ENCODE peak calls at places on chromosomes 16 and 17, in eight cellular contexts. N is stomach, A is suprapubic skin, I is esophagus muscularis mucosa, K is endothelial cell of umbilical vein, O is breast epithelium, H is HCT116, F is prostate gland. C is an unnamed sample.

GRCh38 chr17:67245073-67245693 is at the start of gene HELZ:
- DNase-seq in F (peak; percentile 77), A (peak; percentile 85), O (peak; percentile 41), I (peak; percentile 92), N (peak; percentile 77), K (peak; percentile 85), H (peak; percentile 76), C (no peak)

GRCh38 chr17:64418506-64419339 is 28.1 kb upstream of the PECAM1 start:
- DNase-seq in K (peak; percentile 80), A (no peak), N (no peak), O (no peak), H (peak; percentile 71), F (no peak), I (no peak), C (no peak)

GRCh38 chr17:58764373-58764772 is 8.7 kb downstream of the PPM1E start:
- DNase-seq in O (no peak), K (no peak), N (no peak), I (no peak), F (no peak), A (no peak), H (no peak), C (no peak)

GRCh38 chr17:4968916-4969550 is 1.4 kb upstream of the SPAG7 start:
- DNase-seq in O (no peak), H (no peak), A (no peak), I (no peak), N (no peak), K (peak; percentile 38), F (no peak), C (no peak)

GRCh38 chr17:13544292-13544691 is 57.4 kb downstream of the HS3ST3A1 start:
- DNase-seq in I (peak; percentile 94), K (no peak), O (peak; percentile 38), H (no peak), A (no peak), N (no peak), F (peak; percentile 25), C (no peak)

GRCh38 chr17:42456223-42457106 is 2.2 kb upstream of the ATP6V0A1 start:
- DNase-seq in A (no peak), I (no peak), N (no peak), F (no peak), K (peak; percentile 88), O (no peak), H (no peak), C (peak; percentile 95)

GRCh38 chr17:36017799-36018198 is at the start of gene CCL23:
- DNase-seq in N (no peak), H (no peak), I (no peak), F (no peak), K (peak; percentile 36), O (no peak), A (no peak), C (no peak)

GRCh38 chr17:19409509-19409908 is 1.5 kb upstream of the RNF112 start:
- DNase-seq in K (no peak), O (no peak), F (no peak), A (no peak), I (no peak), N (no peak), H (peak; percentile 64), C (no peak)

GRCh38 chr16:81403601-81404391 is 40.8 kb upstream of the CMIP start:
- DNase-seq in A (peak; percentile 94), H (peak; percentile 85), K (peak; percentile 80), N (peak; percentile 93), I (peak; percentile 96), O (peak; percentile 72), F (peak; percentile 82), C (no peak)

GRCh38 chr16:81399909-81400308 is 44.7 kb upstream of the CMIP start:
- DNase-seq in I (no peak), H (no peak), N (no peak), K (no peak), F (no peak), A (peak; percentile 44), O (no peak), C (no peak)

GRCh38 chr16:81397879-81398516 is 46.6 kb upstream of the CMIP start:
- DNase-seq in N (no peak), I (no peak), K (no peak), A (peak; percentile 69), H (no peak), F (no peak), O (no peak), C (no peak)

GRCh38 chr16:81403208-81403600 is 41.4 kb upstream of the CMIP start:
- DNase-seq in K (no peak), A (no peak), H (no peak), F (no peak), I (no peak), N (no peak), O (no peak), C (no peak)

DNA sequence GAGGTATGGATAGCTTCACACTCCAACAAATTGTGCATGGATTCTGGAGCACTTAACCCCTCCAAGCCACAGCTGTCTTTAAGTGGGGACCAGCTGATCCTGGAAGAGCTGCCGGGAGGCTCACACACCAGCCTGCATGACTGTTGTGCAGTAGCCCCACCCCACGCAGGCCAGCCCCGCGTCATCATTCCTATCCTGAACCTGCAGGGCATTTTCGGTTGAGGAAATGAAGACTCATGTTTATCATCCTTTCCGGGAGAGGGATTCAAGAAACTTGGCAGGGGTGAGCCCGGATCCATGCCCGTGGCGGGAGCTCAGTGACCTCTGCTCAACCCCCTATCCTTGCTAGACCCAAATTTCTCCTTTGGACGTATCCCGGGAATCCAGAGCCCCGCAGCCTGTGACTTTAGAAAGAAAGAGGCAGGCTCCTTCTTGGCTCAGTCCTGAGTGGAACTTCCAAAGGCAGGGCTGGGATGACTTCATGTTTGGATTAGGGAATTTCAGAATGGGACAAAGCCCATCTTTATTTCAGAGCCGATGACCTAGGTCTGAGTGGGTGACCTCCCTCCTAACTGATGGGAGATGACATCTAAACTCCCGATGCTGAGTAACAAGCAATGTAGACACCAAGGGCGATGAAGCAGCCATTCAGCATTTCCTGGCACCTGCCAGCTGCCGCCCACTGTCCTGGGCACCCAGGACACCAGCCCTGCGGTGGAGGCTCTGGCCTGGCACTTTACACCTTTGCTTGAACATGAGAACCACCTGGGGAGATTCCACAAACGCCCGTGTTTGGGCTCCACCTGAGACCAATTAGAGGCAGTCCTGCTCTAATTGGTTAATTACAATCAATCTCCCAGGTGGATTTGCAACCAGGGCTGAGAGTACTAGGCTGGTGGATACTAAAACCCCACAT is 43.3 kb upstream of the CMIP start:
- DNase-seq in O (peak; percentile 90), F (peak; percentile 13), H (peak; percentile 66), K (peak; percentile 64), N (no peak), A (peak; percentile 79), I (no peak), C (no peak)
- TF ChIP-seq POLR2AphosphoS5 in O (peak; percentile 27), F (peak; percentile 7), H (peak; percentile 70), K (no peak), N (no peak), A (no peak), I (peak; percentile 37), C (no peak)

GRCh38 chr16:79772028-79772427 is 171.5 kb upstream of the MAF start:
- DNase-seq in H (no peak), F (no peak), A (no peak), I (no peak), K (no peak), N (no peak), O (no peak), C (no peak)

GRCh38 chr16:79770244-79771064 is 169.9 kb upstream of the MAF start:
- DNase-seq in I (peak; percentile 96), F (peak; percentile 92), N (peak; percentile 92), O (peak; percentile 88), K (peak; percentile 29), H (no peak), A (peak; percentile 94), C (no peak)

GRCh38 chr16:79767597-79768280 is 167.2 kb upstream of the MAF start:
- DNase-seq in N (peak; percentile 40), I (no peak), A (no peak), F (peak; percentile 47), K (no peak), H (no peak), O (no peak), C (no peak)

GRCh38 chr16:79769320-79770243 is 169.0 kb upstream of the MAF start:
- DNase-seq in I (no peak), N (no peak), H (no peak), O (no peak), K (no peak), F (no peak), A (no peak), C (no peak)

DNA sequence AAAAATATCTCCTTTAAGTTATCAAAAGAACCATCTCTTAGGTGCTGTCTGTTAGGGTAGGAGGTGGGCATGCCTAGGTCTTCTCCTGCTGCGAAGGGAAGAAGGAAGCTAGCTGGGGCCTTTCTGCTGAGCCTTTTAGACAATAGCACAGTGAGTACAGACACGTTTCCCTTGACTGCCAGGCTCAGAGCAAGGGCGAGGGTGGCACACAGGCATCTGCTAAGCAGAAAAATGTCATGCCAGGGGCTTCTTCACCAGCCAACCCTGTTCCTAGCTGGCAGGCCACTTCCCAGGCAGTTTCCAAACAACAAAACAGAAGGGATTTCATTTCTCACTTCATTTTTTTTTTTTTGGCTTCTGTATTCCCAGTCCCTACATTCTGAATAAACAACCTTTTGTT is 168.1 kb upstream of the MAF start:
- DNase-seq in A (no peak), K (no peak), F (no peak), N (no peak), I (no peak), O (no peak), H (no peak), C (no peak)
- H3K27ac ChIP-seq in A (peak overlapping the region; percentile 88), K (no peak overlapping the region), F (peak overlapping the region; percentile 89), N (peak overlapping the region; percentile 86), I (peak overlapping the region; percentile 71), O (peak overlapping the region; percentile 88), H (no peak overlapping the region), C (no peak overlapping the region)

GRCh38 chr16:86618431-86619262 is 40.3 kb downstream of the FOXL1 start:
- DNase-seq in A (peak; percentile 49), K (peak; percentile 30), H (no peak), N (no peak), I (no peak), F (no peak), O (no peak), C (no peak)

GRCh38 chr16:86614699-86615098 is 36.4 kb downstream of the FOXL1 start:
- DNase-seq in I (no peak), O (no peak), F (no peak), H (no peak), K (no peak), A (no peak), N (no peak), C (no peak)

GRCh38 chr16:86620184-86620583 is 41.8 kb downstream of the FOXL1 start:
- DNase-seq in O (no peak), F (no peak), I (no peak), N (no peak), K (no peak), H (no peak), A (no peak), C (no peak)

GRCh38 chr16:86619263-86619935 is 41.0 kb downstream of the FOXL1 start:
- DNase-seq in K (no peak), F (no peak), N (no peak), O (no peak), I (no peak), H (no peak), A (peak; percentile 55), C (no peak)

DNA sequence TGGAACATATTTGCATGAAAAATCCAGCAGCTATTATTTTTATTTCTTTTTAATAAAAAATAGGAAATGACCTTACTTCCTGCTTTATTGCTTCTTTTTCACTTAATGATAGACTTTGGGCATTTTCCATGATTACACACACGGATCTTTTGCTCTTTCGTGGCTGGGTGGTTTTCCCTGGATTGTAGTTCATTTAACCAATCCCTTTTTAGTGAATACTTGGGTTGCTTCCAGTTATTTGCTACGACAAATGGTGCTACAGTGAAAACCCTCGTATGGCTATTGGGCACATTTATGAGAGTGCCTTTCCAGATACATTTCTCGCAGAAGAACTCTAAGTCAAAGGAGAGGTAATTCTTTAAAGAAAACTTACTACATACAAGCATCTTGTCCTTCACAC is 38.6 kb downstream of the FOXL1 start:
- DNase-seq in O (no peak), I (no peak), N (no peak), A (no peak), H (no peak), K (peak; percentile 69), F (no peak), C (no peak)
- TF ChIP-seq POLR2AphosphoS5 in O (no peak), I (no peak), N (no peak), A (no peak), H (no peak), K (no peak), F (no peak), C (no peak)

GRCh38 chr16:2720719-2721633 is 952 bp upstream of the PRSS27 start:
- DNase-seq in H (peak; percentile 62), K (peak; percentile 64), I (peak; percentile 95), O (peak; percentile 64), F (peak; percentile 55), N (peak; percentile 84), A (peak; percentile 90), C (no peak)

GRCh38 chr16:2724816-2725348 is 4.9 kb upstream of the PRSS27 start:
- DNase-seq in K (no peak), O (no peak), F (no peak), A (no peak), N (no peak), H (no peak), I (no peak), C (no peak)

GRCh38 chr16:2728034-2728433 is 8.0 kb upstream of the PRSS27 start:
- DNase-seq in O (no peak), H (no peak), K (no peak), A (no peak), N (no peak), F (no peak), I (no peak), C (no peak)

GRCh38 chr16:2724088-2724676 is 4.2 kb upstream of the PRSS27 start:
- DNase-seq in H (no peak), O (no peak), K (no peak), F (no peak), A (no peak), N (no peak), I (no peak), C (no peak)

DNA sequence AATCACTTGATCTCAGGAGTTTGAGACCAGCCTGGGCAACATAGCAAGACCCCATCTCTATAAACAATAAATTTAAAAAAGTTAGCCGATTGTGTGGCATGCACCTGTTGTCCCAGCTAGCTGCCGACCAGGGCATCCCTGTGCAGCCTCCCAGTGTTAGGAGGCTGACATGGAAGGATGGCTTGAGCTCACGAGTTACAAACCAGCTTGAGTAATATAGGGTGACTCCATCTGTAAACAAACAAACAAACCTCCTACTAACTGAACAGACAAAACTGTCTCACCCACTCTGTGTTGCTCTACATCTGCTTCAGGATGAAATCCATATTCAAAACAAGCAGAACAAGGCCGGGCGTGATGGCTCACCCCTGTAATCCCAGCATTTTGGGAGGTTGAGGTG is 6.9 kb upstream of the PRSS27 start:
- DNase-seq in H (no peak), A (no peak), N (no peak), K (no peak), F (no peak), I (no peak), O (no peak), C (no peak)
- H3K27ac ChIP-seq in H (no peak overlapping the region), A (no peak overlapping the region), N (no peak overlapping the region), K (no peak overlapping the region), F (no peak overlapping the region), I (no peak overlapping the region), O (no peak overlapping the region), C (no peak overlapping the region)

C was measured in SK-N-MC.